ENCODE peak calls at places on chromosome 5, in seven cellular contexts. One of them, this sample, is unnamed. For H4K20me1, the result is how much of the 10 kb centered on the place peaks cover.

GRCh38 chr5:151772868-151773561 is 1.3 kb downstream of the G3BP1 start:
- DNase-seq in HCT116: no peak
- DNase-seq in GM23248: peak
- DNase-seq in GM23338: no peak
- DNase-seq in SK-N-SH: no peak
- DNase-seq in PC-3: peak
- DNase-seq in neural progenitor cell: no peak
- DNase-seq in this sample: peak

GRCh38 chr5:10572451-10572850 is 8.6 kb downstream of the ANKRD33B start:
- DNase-seq in HCT116: no peak
- DNase-seq in GM23248: no peak
- DNase-seq in GM23338: no peak
- DNase-seq in SK-N-SH: no peak
- DNase-seq in PC-3: no peak
- DNase-seq in neural progenitor cell: no peak
- DNase-seq in this sample: no peak

GRCh38 chr5:57741326-57741725 is 258.7 kb upstream of the ACTBL2 start:
- DNase-seq in HCT116: no peak
- DNase-seq in GM23248: no peak
- DNase-seq in GM23338: no peak
- DNase-seq in SK-N-SH: no peak
- DNase-seq in PC-3: peak
- DNase-seq in neural progenitor cell: no peak
- DNase-seq in this sample: no peak

GRCh38 chr5:132258102-132259060 is 885 bp downstream of the PDLIM4 start:
- DNase-seq in HCT116: no peak
- DNase-seq in GM23248: peak
- DNase-seq in GM23338: no peak
- DNase-seq in SK-N-SH: peak
- DNase-seq in PC-3: peak
- DNase-seq in neural progenitor cell: no peak
- DNase-seq in this sample: peak

GRCh38 chr5:138557677-138558076 is 14.6 kb upstream of the ETF1 start:
- DNase-seq in HCT116: no peak
- DNase-seq in GM23248: no peak
- DNase-seq in GM23338: no peak
- DNase-seq in SK-N-SH: no peak
- DNase-seq in PC-3: no peak
- DNase-seq in neural progenitor cell: no peak
- DNase-seq in this sample: no peak

GRCh38 chr5:134592141-134592746 is 40.4 kb downstream of the SAR1B start:
- DNase-seq in HCT116: no peak
- DNase-seq in GM23248: peak
- DNase-seq in GM23338: peak
- DNase-seq in SK-N-SH: no peak
- DNase-seq in PC-3: peak
- DNase-seq in neural progenitor cell: no peak
- DNase-seq in this sample: no peak

GRCh38 chr5:11239261-11239660 is 478.2 kb upstream of the DAP start:
- DNase-seq in HCT116: no peak
- DNase-seq in GM23248: no peak
- DNase-seq in GM23338: peak
- DNase-seq in SK-N-SH: no peak
- DNase-seq in PC-3: no peak
- DNase-seq in neural progenitor cell: peak
- DNase-seq in this sample: no peak

GRCh38 chr5:135015942-135016341 is 18.1 kb downstream of the PITX1 start:
- DNase-seq in HCT116: no peak
- DNase-seq in GM23248: no peak
- DNase-seq in GM23338: no peak
- DNase-seq in SK-N-SH: no peak
- DNase-seq in PC-3: no peak
- DNase-seq in neural progenitor cell: no peak
- DNase-seq in this sample: no peak

GRCh38 chr5:154575869-154576806 is 98.1 kb upstream of the HAND1 start:
- DNase-seq in HCT116: no peak
- DNase-seq in GM23248: no peak
- DNase-seq in GM23338: peak
- DNase-seq in SK-N-SH: peak
- DNase-seq in PC-3: peak
- DNase-seq in neural progenitor cell: no peak
- DNase-seq in this sample: no peak

GRCh38 chr5:123500476-123500875 is 11.5 kb upstream of the CSNK1G3 start:
- DNase-seq in HCT116: no peak
- DNase-seq in GM23248: peak
- DNase-seq in GM23338: no peak
- DNase-seq in SK-N-SH: no peak
- DNase-seq in PC-3: no peak
- DNase-seq in neural progenitor cell: no peak
- DNase-seq in this sample: no peak

GRCh38 chr5:137385064-137385463 is 114.1 kb downstream of the SPOCK1 start:
- DNase-seq in HCT116: no peak
- DNase-seq in GM23248: no peak
- DNase-seq in GM23338: no peak
- DNase-seq in SK-N-SH: no peak
- DNase-seq in PC-3: peak
- DNase-seq in neural progenitor cell: no peak
- DNase-seq in this sample: no peak

GRCh38 chr5:88799976-88800375 is 83.0 kb downstream of the MEF2C start:
- DNase-seq in HCT116: no peak
- DNase-seq in GM23248: no peak
- DNase-seq in GM23338: no peak
- DNase-seq in SK-N-SH: no peak
- DNase-seq in PC-3: no peak
- DNase-seq in neural progenitor cell: no peak
- DNase-seq in this sample: no peak

GRCh38 chr5:40410939-40411635 is 268.6 kb upstream of the PTGER4 start:
- DNase-seq in HCT116: no peak
- DNase-seq in GM23248: peak
- DNase-seq in GM23338: no peak
- DNase-seq in SK-N-SH: no peak
- DNase-seq in PC-3: peak
- DNase-seq in neural progenitor cell: no peak
- DNase-seq in this sample: no peak

GRCh38 chr5:157166164-157166493 is at the start of gene GARIN3:
- DNase-seq in HCT116: no peak
- DNase-seq in GM23248: no peak
- DNase-seq in GM23338: no peak
- DNase-seq in SK-N-SH: no peak
- DNase-seq in PC-3: no peak
- DNase-seq in neural progenitor cell: no peak
- DNase-seq in this sample: no peak

GRCh38 chr5:143318833-143319232 is 84.7 kb downstream of the NR3C1 start:
- DNase-seq in HCT116: no peak
- DNase-seq in GM23248: peak
- DNase-seq in GM23338: no peak
- DNase-seq in SK-N-SH: no peak
- DNase-seq in PC-3: peak
- DNase-seq in neural progenitor cell: no peak
- DNase-seq in this sample: no peak

GRCh38 chr5:143319437-143320302 is 83.8 kb downstream of the NR3C1 start:
- DNase-seq in HCT116: no peak
- DNase-seq in GM23248: no peak
- DNase-seq in GM23338: no peak
- DNase-seq in SK-N-SH: peak
- DNase-seq in PC-3: no peak
- DNase-seq in neural progenitor cell: no peak
- DNase-seq in this sample: peak

GRCh38 chr5:143316337-143316736 is 87.1 kb downstream of the NR3C1 start:
- DNase-seq in HCT116: no peak
- DNase-seq in GM23248: no peak
- DNase-seq in GM23338: no peak
- DNase-seq in SK-N-SH: no peak
- DNase-seq in PC-3: no peak
- DNase-seq in neural progenitor cell: no peak
- DNase-seq in this sample: no peak

GRCh38 chr5:143316844-143317631 is 86.4 kb downstream of the NR3C1 start:
- DNase-seq in HCT116: no peak
- DNase-seq in GM23248: peak
- DNase-seq in GM23338: no peak
- DNase-seq in SK-N-SH: peak
- DNase-seq in PC-3: peak
- DNase-seq in neural progenitor cell: no peak
- DNase-seq in this sample: no peak

GRCh38 chr5:143318270-143318669 is 85.2 kb downstream of the NR3C1 start:
- DNase-seq in HCT116: no peak
- DNase-seq in GM23248: peak
- DNase-seq in GM23338: no peak
- DNase-seq in SK-N-SH: no peak
- DNase-seq in PC-3: peak
- DNase-seq in neural progenitor cell: no peak
- DNase-seq in this sample: no peak
- H4K20me1 ChIP-seq in HCT116: under half
- H4K20me1 ChIP-seq in GM23248: under half
- H4K20me1 ChIP-seq in GM23338: under half
- H4K20me1 ChIP-seq in SK-N-SH: under half
- H4K20me1 ChIP-seq in PC-3: under half
- H4K20me1 ChIP-seq in neural progenitor cell: under half
- H4K20me1 ChIP-seq in this sample: under half

GRCh38 chr5:115549154-115549553 is 4.6 kb upstream of the FEM1C start:
- DNase-seq in HCT116: peak
- DNase-seq in GM23248: no peak
- DNase-seq in GM23338: peak
- DNase-seq in SK-N-SH: no peak
- DNase-seq in PC-3: peak
- DNase-seq in neural progenitor cell: peak
- DNase-seq in this sample: peak

GRCh38 chr5:115548683-115549082 is 4.1 kb upstream of the FEM1C start:
- DNase-seq in HCT116: no peak
- DNase-seq in GM23248: no peak
- DNase-seq in GM23338: no peak
- DNase-seq in SK-N-SH: no peak
- DNase-seq in PC-3: no peak
- DNase-seq in neural progenitor cell: no peak
- DNase-seq in this sample: no peak

GRCh38 chr5:115553082-115553481 is 8.5 kb upstream of the FEM1C start:
- DNase-seq in HCT116: no peak
- DNase-seq in GM23248: peak
- DNase-seq in GM23338: no peak
- DNase-seq in SK-N-SH: no peak
- DNase-seq in PC-3: no peak
- DNase-seq in neural progenitor cell: no peak
- DNase-seq in this sample: no peak

GRCh38 chr5:115555084-115555633 is 10.6 kb upstream of the FEM1C start:
- DNase-seq in HCT116: no peak
- DNase-seq in GM23248: no peak
- DNase-seq in GM23338: no peak
- DNase-seq in SK-N-SH: no peak
- DNase-seq in PC-3: no peak
- DNase-seq in neural progenitor cell: no peak
- DNase-seq in this sample: no peak

GRCh38 chr5:115551415-115551814 is 6.8 kb upstream of the FEM1C start:
- DNase-seq in HCT116: no peak
- DNase-seq in GM23248: peak
- DNase-seq in GM23338: no peak
- DNase-seq in SK-N-SH: no peak
- DNase-seq in PC-3: peak
- DNase-seq in neural progenitor cell: no peak
- DNase-seq in this sample: peak
- TF ChIP-seq EZH2phosphoT487 in HCT116: no peak
- TF ChIP-seq EZH2phosphoT487 in GM23248: no peak
- TF ChIP-seq EZH2phosphoT487 in GM23338: no peak
- TF ChIP-seq EZH2phosphoT487 in SK-N-SH: no peak
- TF ChIP-seq EZH2phosphoT487 in PC-3: no peak
- TF ChIP-seq EZH2phosphoT487 in neural progenitor cell: no peak
- TF ChIP-seq EZH2phosphoT487 in this sample: no peak

DNA sequence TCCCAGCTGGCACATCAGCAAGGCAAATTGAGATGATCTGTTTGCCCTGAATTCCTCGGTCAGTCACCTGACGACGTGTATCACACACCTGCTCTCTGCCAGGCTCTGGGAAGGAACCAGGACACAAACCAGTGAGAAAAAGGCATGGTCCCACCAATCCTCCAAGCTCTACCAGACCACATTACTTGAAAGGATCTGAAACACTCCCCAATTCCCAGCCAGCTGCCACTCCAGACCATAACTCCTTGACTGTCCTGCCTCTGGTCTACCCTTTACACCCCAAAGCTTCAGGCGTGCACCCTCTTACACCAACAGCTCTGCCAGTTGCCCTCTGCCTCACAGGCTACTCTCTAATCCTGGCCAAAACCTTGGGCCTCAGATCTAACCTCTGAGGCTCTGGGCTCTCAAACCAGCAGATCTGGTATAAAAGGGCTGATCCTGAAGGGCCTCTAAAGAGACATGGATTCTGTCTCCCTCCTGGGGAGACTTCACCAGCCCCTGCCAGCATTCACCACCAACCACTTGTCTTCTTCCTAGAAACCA is 6.8 kb downstream of the MGAT1 start:
- DNase-seq in HCT116: no peak
- DNase-seq in GM23248: no peak
- DNase-seq in GM23338: no peak
- DNase-seq in SK-N-SH: no peak
- DNase-seq in PC-3: no peak
- DNase-seq in neural progenitor cell: no peak
- DNase-seq in this sample: no peak
- H4K20me1 ChIP-seq in HCT116: under half
- H4K20me1 ChIP-seq in GM23248: under half
- H4K20me1 ChIP-seq in GM23338: half or more
- H4K20me1 ChIP-seq in SK-N-SH: half or more
- H4K20me1 ChIP-seq in PC-3: half or more
- H4K20me1 ChIP-seq in neural progenitor cell: half or more
- H4K20me1 ChIP-seq in this sample: half or more

GRCh38 chr5:32173394-32174010 is 617 bp downstream of the GOLPH3 start:
- DNase-seq in HCT116: no peak
- DNase-seq in GM23248: peak
- DNase-seq in GM23338: peak
- DNase-seq in SK-N-SH: peak
- DNase-seq in PC-3: peak
- DNase-seq in neural progenitor cell: peak
- DNase-seq in this sample: peak
- TF ChIP-seq EZH2phosphoT487 in HCT116: no peak
- TF ChIP-seq EZH2phosphoT487 in GM23248: no peak
- TF ChIP-seq EZH2phosphoT487 in GM23338: no peak
- TF ChIP-seq EZH2phosphoT487 in SK-N-SH: no peak
- TF ChIP-seq EZH2phosphoT487 in PC-3: no peak
- TF ChIP-seq EZH2phosphoT487 in neural progenitor cell: no peak
- TF ChIP-seq EZH2phosphoT487 in this sample: no peak

This sample was measured in hepatocyte.